ENCODE peak calls at places on chromosome 18, in five cellular contexts. D is heart left ventricle, C is GM12878, X is lower lobe of right lung, O is psoas muscle. R is an unnamed sample.

GRCh38 chr18:9900699-9901098 is 13.1 kb upstream of the VAPA start:
- DNase-seq in X (no peak), D (no peak), C (no peak), O (no peak), R (no peak)

GRCh38 chr18:8396244-8396643 is 213.0 kb upstream of the RAB12 start:
- DNase-seq in X (no peak), D (no peak), C (no peak), O (no peak), R (no peak)

GRCh38 chr18:70321616-70322015 is 32.8 kb downstream of the SOCS6 start:
- DNase-seq in O (no peak), C (no peak), D (no peak), X (no peak), R (no peak)

GRCh38 chr18:50573679-50574078 is 13.8 kb downstream of the MAPK4 start:
- DNase-seq in X (no peak), C (no peak), D (no peak), O (no peak), R (no peak)

GRCh38 chr18:56168049-56168781 is 470.2 kb downstream of the TXNL1 start:
- DNase-seq in C (no peak), X (no peak), O (peak; percentile 24), D (no peak), R (no peak)

GRCh38 chr18:37544713-37545112 is 20.9 kb downstream of the CELF4 start:
- DNase-seq in X (no peak), O (no peak), D (no peak), C (no peak), R (no peak)

GRCh38 chr18:47595816-47596501 is 334.5 kb downstream of the SMAD2 start:
- DNase-seq in X (no peak), D (no peak), C (peak; percentile 8), O (no peak), R (no peak)

GRCh38 chr18:46474487-46475366 is 182.3 kb downstream of the LOXHD1 start:
- DNase-seq in D (no peak), X (no peak), O (no peak), C (no peak), R (no peak)

GRCh38 chr18:9557250-9557943 is 57.0 kb downstream of the PPP4R1 start:
- DNase-seq in O (no peak), D (no peak), X (no peak), C (no peak), R (no peak)

GRCh38 chr18:73594749-73595148 is 552.9 kb downstream of the FBXO15 start:
- DNase-seq in X (no peak), D (peak; percentile 39), C (no peak), O (no peak), R (no peak)

GRCh38 chr18:59821983-59822382 is 77.8 kb upstream of the PMAIP1 start:
- DNase-seq in O (no peak), C (no peak), D (no peak), X (no peak), R (no peak)

GRCh38 chr18:58682429-58683069 is 11.3 kb downstream of the MALT1 start:
- DNase-seq in O (peak; percentile 35), D (peak; percentile 56), X (no peak), C (no peak), R (no peak)

GRCh38 chr18:78542204-78542603 is 437.4 kb upstream of the SALL3 start:
- DNase-seq in D (peak; percentile 75), O (no peak), X (peak; percentile 92), C (no peak), R (peak; percentile 80)

GRCh38 chr18:53422896-53423295 is 801.6 kb downstream of the MBD2 start:
- DNase-seq in O (no peak), D (no peak), X (no peak), C (no peak), R (no peak)

GRCh38 chr18:5214583-5215351 is 17.7 kb upstream of the AKAIN1 start:
- DNase-seq in C (no peak), O (no peak), D (no peak), X (no peak), R (no peak)

GRCh38 chr18:79447703-79448367 is 52.1 kb downstream of the NFATC1 start:
- DNase-seq in C (no peak), X (no peak), O (no peak), D (no peak), R (no peak)

GRCh38 chr18:32289480-32290075 is 99.7 kb downstream of the MEP1B start:
- DNase-seq in X (no peak), O (no peak), C (no peak), D (no peak), R (no peak)

GRCh38 chr18:79927597-79928562 is 23.6 kb downstream of the SLC66A2 start:
- DNase-seq in O (no peak), C (no peak), D (no peak), X (peak; percentile 37), R (no peak)

GRCh38 chr18:34807106-34807796 is 97.2 kb downstream of the DTNA start:
- DNase-seq in X (no peak), D (no peak), O (no peak), C (no peak), R (no peak)

GRCh38 chr18:68455229-68455603 is 259.7 kb downstream of the TMX3 start:
- DNase-seq in X (no peak), O (no peak), C (no peak), D (no peak), R (no peak)

GRCh38 chr18:69936191-69936558 is 11.5 kb downstream of the CD226 start:
- DNase-seq in O (no peak), C (no peak), X (no peak), D (peak; percentile 33), R (no peak)

GRCh38 chr18:8841781-8842485 is 136.6 kb downstream of the MTCL1 start:
- DNase-seq in O (no peak), D (no peak), C (no peak), X (no peak), R (no peak)

GRCh38 chr18:10851824-10852225 is 297.5 kb downstream of the PIEZO2 start:
- DNase-seq in C (peak; percentile 61), O (no peak), X (no peak), D (no peak), R (no peak)

GRCh38 chr18:48230459-48231113 is 178.6 kb downstream of the ZBTB7C start:
- DNase-seq in D (no peak), O (peak; percentile 76), C (no peak), X (peak; percentile 79), R (peak; percentile 70)

GRCh38 chr18:35467624-35468016 is 30.1 kb downstream of the INO80C start:
- DNase-seq in X (no peak), D (no peak), C (peak; percentile 19), O (no peak), R (no peak)

GRCh38 chr18:11518788-11519685 is 90.4 kb upstream of the SLC35G4 start:
- DNase-seq in X (no peak), D (peak; percentile 42), C (no peak), O (no peak), R (peak; percentile 42)

GRCh38 chr18:51385270-51385669 is 187.8 kb upstream of the MEX3C start:
- DNase-seq in D (no peak), C (no peak), X (no peak), O (no peak), R (no peak)

GRCh38 chr18:36672437-36673344 is 156.1 kb downstream of the TPGS2 start:
- DNase-seq in X (peak; percentile 61), O (peak; percentile 67), C (no peak), D (no peak), R (peak; percentile 41)

GRCh38 chr18:7728297-7728696 is 161.2 kb downstream of the PTPRM start:
- DNase-seq in D (no peak), O (no peak), X (no peak), C (no peak), R (no peak)

GRCh38 chr18:24228661-24229053 is 89.8 kb downstream of the CABYR start:
- DNase-seq in X (no peak), O (no peak), C (no peak), D (no peak), R (no peak)

GRCh38 chr18:24230766-24231165 is 91.9 kb downstream of the CABYR start:
- DNase-seq in O (no peak), D (no peak), C (no peak), X (no peak), R (no peak)

GRCh38 chr18:24231773-24232735 is 93.2 kb downstream of the CABYR start:
- DNase-seq in C (no peak), O (no peak), X (no peak), D (no peak), R (no peak)

GRCh38 chr18:24232814-24233213 is 94.0 kb downstream of the CABYR start:
- DNase-seq in D (no peak), C (no peak), O (no peak), X (no peak), R (no peak)

GRCh38 chr18:24227976-24228660 is 89.3 kb downstream of the CABYR start:
- DNase-seq in O (no peak), X (no peak), C (no peak), D (no peak), R (no peak)
- H3K27ac ChIP-seq in O (no peak overlapping the region), X (no peak overlapping the region), C (no peak overlapping the region), D (no peak overlapping the region), R (no peak overlapping the region)

DNA sequence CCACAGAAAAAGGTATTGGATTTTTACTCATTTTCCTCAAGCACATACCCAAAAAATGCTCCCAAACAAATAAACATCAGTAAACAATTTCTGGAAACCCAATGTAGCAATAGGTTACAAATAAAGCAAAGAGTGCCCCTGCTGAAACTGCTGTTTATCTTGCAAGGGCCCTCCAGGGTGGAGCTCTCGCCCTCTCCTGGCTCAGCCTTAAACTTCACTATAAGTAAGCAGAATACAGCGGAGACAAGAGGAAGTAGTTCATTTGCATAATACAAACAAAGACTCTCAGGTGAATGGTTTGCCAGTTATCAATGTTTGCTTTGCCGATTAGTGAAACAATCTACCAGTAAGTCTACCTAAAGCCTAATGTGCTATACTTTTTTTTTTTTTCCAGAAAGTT is 437.6 kb downstream of the DLGAP1 start:
- DNase-seq in O (no peak), X (no peak), C (no peak), D (no peak), R (no peak)
- TF ChIP-seq CTCF in O (no peak), X (no peak), C (peak; percentile 22), D (no peak), R (no peak)

GRCh38 chr18:2997846-2998599 is 14.9 kb downstream of the LPIN2 start:
- DNase-seq in D (peak; percentile 43), X (no peak), C (no peak), O (no peak), R (no peak)

GRCh38 chr18:2994603-2995432 is 18.1 kb downstream of the LPIN2 start:
- DNase-seq in C (no peak), O (peak; percentile 32), D (peak; percentile 55), X (no peak), R (no peak)

GRCh38 chr18:2994190-2994589 is 18.8 kb downstream of the LPIN2 start:
- DNase-seq in O (no peak), D (no peak), X (no peak), C (no peak), R (no peak)

GRCh38 chr18:2998644-2999043 is 14.3 kb downstream of the LPIN2 start:
- DNase-seq in O (no peak), D (no peak), C (no peak), X (no peak), R (no peak)

DNA sequence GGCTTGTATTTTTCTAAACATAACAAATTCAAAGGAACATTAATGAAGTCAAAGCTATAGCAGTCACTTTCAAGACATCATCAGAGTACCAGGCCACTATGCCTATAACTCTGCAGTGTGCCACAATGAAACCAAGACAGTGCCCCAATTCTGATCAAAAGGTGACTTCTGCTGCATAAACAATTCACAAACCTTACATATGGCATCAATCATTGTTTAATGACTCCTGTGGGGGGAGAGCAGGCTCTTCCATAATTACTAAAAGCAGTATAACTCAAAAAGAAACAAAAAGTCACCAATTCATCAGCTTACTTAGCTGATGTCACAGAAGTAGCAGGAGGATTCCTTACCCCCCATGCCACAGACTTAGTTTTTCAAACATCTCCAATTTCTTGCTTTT is 15.5 kb downstream of the LPIN2 start:
- DNase-seq in D (no peak), C (no peak), X (no peak), O (no peak), R (no peak)
- H3K27ac ChIP-seq in D (peak overlapping the region; percentile 58), C (no peak overlapping the region), X (peak overlapping the region; percentile 60), O (peak overlapping the region; percentile 59), R (peak overlapping the region; percentile 45)

GRCh38 chr18:74739926-74740325 is 142.3 kb downstream of the ZNF407 start:
- DNase-seq in X (no peak), C (no peak), D (no peak), O (no peak), R (no peak)
- TF ChIP-seq CTCF in X (no peak), C (no peak), D (no peak), O (no peak), R (no peak)